ENCODE peak calls at places on chromosomes 3 and 15, in seven cellular contexts. One of them, this sample, is unnamed.

GRCh38 chr3:72520690-72521308 is 327.4 kb downstream of the SHQ1 start:
- DNase-seq in ovary: no peak
- DNase-seq in H1: no peak
- DNase-seq in breast epithelium: no peak
- DNase-seq in GM12878: no peak
- DNase-seq in IMR-90: peak; percentile 89
- DNase-seq in Peyer's patch: no peak
- DNase-seq in this sample: no peak

GRCh38 chr3:97409612-97410011 is 354.9 kb upstream of the ARL6 start:
- DNase-seq in H1: no peak
- DNase-seq in breast epithelium: no peak
- DNase-seq in ovary: no peak
- DNase-seq in IMR-90: no peak
- DNase-seq in GM12878: no peak
- DNase-seq in Peyer's patch: no peak
- DNase-seq in this sample: no peak

GRCh38 chr15:86178845-86179244 is 99.2 kb downstream of the AGBL1 start:
- DNase-seq in breast epithelium: no peak
- DNase-seq in IMR-90: no peak
- DNase-seq in Peyer's patch: no peak
- DNase-seq in GM12878: no peak
- DNase-seq in H1: no peak
- DNase-seq in ovary: no peak
- DNase-seq in this sample: no peak

GRCh38 chr15:41982133-41982930 is 10.0 kb upstream of the EHD4 start:
- DNase-seq in breast epithelium: no peak
- DNase-seq in ovary: no peak
- DNase-seq in Peyer's patch: peak; percentile 28
- DNase-seq in GM12878: no peak
- DNase-seq in IMR-90: peak; percentile 10
- DNase-seq in H1: no peak
- DNase-seq in this sample: peak; percentile 33

GRCh38 chr3:153927107-153927506 is 194.1 kb upstream of the ARHGEF26 start:
- DNase-seq in IMR-90: peak; percentile 60
- DNase-seq in GM12878: peak; percentile 2
- DNase-seq in ovary: no peak
- DNase-seq in H1: no peak
- DNase-seq in Peyer's patch: no peak
- DNase-seq in breast epithelium: no peak
- DNase-seq in this sample: no peak

GRCh38 chr15:40803688-40804087 is 3.2 kb upstream of the ZFYVE19 start:
- DNase-seq in ovary: no peak
- DNase-seq in H1: no peak
- DNase-seq in breast epithelium: no peak
- DNase-seq in IMR-90: no peak
- DNase-seq in GM12878: no peak
- DNase-seq in Peyer's patch: no peak
- DNase-seq in this sample: no peak

GRCh38 chr3:169150874-169151273 is 512.6 kb downstream of the MECOM start:
- DNase-seq in ovary: no peak
- DNase-seq in GM12878: no peak
- DNase-seq in IMR-90: peak; percentile 3
- DNase-seq in H1: no peak
- DNase-seq in Peyer's patch: no peak
- DNase-seq in breast epithelium: no peak
- DNase-seq in this sample: no peak

GRCh38 chr3:42704136-42704841 is 1.7 kb upstream of the HHATL start:
- DNase-seq in ovary: peak; percentile 8
- DNase-seq in H1: no peak
- DNase-seq in Peyer's patch: peak; percentile 27
- DNase-seq in IMR-90: no peak
- DNase-seq in GM12878: no peak
- DNase-seq in breast epithelium: no peak
- DNase-seq in this sample: no peak

GRCh38 chr3:106635271-106635670 is 742.0 kb upstream of the CCDC54 start:
- DNase-seq in GM12878: no peak
- DNase-seq in ovary: no peak
- DNase-seq in breast epithelium: no peak
- DNase-seq in IMR-90: peak; percentile 91
- DNase-seq in H1: no peak
- DNase-seq in Peyer's patch: no peak
- DNase-seq in this sample: no peak

GRCh38 chr3:11477286-11477935 is 166.3 kb downstream of the VGLL4 start:
- DNase-seq in Peyer's patch: no peak
- DNase-seq in GM12878: no peak
- DNase-seq in IMR-90: peak; percentile 96
- DNase-seq in H1: no peak
- DNase-seq in breast epithelium: no peak
- DNase-seq in ovary: peak; percentile 45
- DNase-seq in this sample: no peak

GRCh38 chr15:96359772-96360498 is 29.4 kb downstream of the NR2F2 start:
- DNase-seq in ovary: peak; percentile 75
- DNase-seq in GM12878: no peak
- DNase-seq in Peyer's patch: no peak
- DNase-seq in breast epithelium: no peak
- DNase-seq in IMR-90: no peak
- DNase-seq in H1: no peak
- DNase-seq in this sample: no peak

GRCh38 chr15:73691398-73691797 is 7.2 kb downstream of the CD276 start:
- DNase-seq in IMR-90: peak; percentile 77
- DNase-seq in ovary: peak; percentile 66
- DNase-seq in breast epithelium: no peak
- DNase-seq in H1: no peak
- DNase-seq in GM12878: no peak
- DNase-seq in Peyer's patch: peak; percentile 71
- DNase-seq in this sample: no peak

GRCh38 chr3:69085543-69086132 is 901 bp downstream of the ARL6IP5 start:
- DNase-seq in breast epithelium: no peak
- DNase-seq in IMR-90: no peak
- DNase-seq in Peyer's patch: peak; percentile 61
- DNase-seq in GM12878: no peak
- DNase-seq in ovary: peak; percentile 26
- DNase-seq in H1: no peak
- DNase-seq in this sample: peak; percentile 64

GRCh38 chr3:137012097-137012501 is 54.3 kb downstream of the IL20RB start:
- DNase-seq in ovary: no peak
- DNase-seq in H1: no peak
- DNase-seq in Peyer's patch: no peak
- DNase-seq in GM12878: no peak
- DNase-seq in breast epithelium: no peak
- DNase-seq in IMR-90: peak; percentile 71
- DNase-seq in this sample: no peak

GRCh38 chr3:4977001-4977888 is 2.0 kb upstream of the BHLHE40 start:
- DNase-seq in breast epithelium: peak; percentile 62
- DNase-seq in GM12878: peak; percentile 89
- DNase-seq in ovary: peak; percentile 88
- DNase-seq in H1: no peak
- DNase-seq in IMR-90: peak; percentile 84
- DNase-seq in Peyer's patch: peak; percentile 89
- DNase-seq in this sample: peak; percentile 91

GRCh38 chr15:79283252-79284048 is 928 bp downstream of the ANKRD34C start:
- DNase-seq in Peyer's patch: no peak
- DNase-seq in H1: no peak
- DNase-seq in IMR-90: peak; percentile 21
- DNase-seq in breast epithelium: no peak
- DNase-seq in ovary: no peak
- DNase-seq in GM12878: no peak
- DNase-seq in this sample: peak; percentile 62

GRCh38 chr3:139534992-139535879 is 4.3 kb downstream of the RBP1 start:
- DNase-seq in GM12878: no peak
- DNase-seq in Peyer's patch: peak; percentile 47
- DNase-seq in H1: no peak
- DNase-seq in breast epithelium: peak; percentile 19
- DNase-seq in ovary: peak; percentile 84
- DNase-seq in IMR-90: peak; percentile 79
- DNase-seq in this sample: peak; percentile 73

GRCh38 chr3:127065138-127065427 is 82.2 kb downstream of the PLXNA1 start:
- DNase-seq in Peyer's patch: no peak
- DNase-seq in H1: no peak
- DNase-seq in IMR-90: no peak
- DNase-seq in breast epithelium: no peak
- DNase-seq in ovary: no peak
- DNase-seq in GM12878: no peak
- DNase-seq in this sample: no peak

GRCh38 chr3:187185759-187186158 is 11.5 kb upstream of the RTP1 start:
- DNase-seq in breast epithelium: no peak
- DNase-seq in IMR-90: no peak
- DNase-seq in Peyer's patch: no peak
- DNase-seq in ovary: no peak
- DNase-seq in GM12878: no peak
- DNase-seq in H1: peak; percentile 68
- DNase-seq in this sample: no peak

GRCh38 chr3:43649365-43649968 is 27.7 kb upstream of the ANO10 start:
- DNase-seq in IMR-90: no peak
- DNase-seq in Peyer's patch: no peak
- DNase-seq in ovary: no peak
- DNase-seq in H1: no peak
- DNase-seq in GM12878: no peak
- DNase-seq in breast epithelium: no peak
- DNase-seq in this sample: no peak

GRCh38 chr15:89171136-89172072 is 50.0 kb downstream of the RLBP1 start:
- DNase-seq in IMR-90: peak; percentile 36
- DNase-seq in breast epithelium: no peak
- DNase-seq in GM12878: no peak
- DNase-seq in ovary: peak; percentile 32
- DNase-seq in Peyer's patch: peak; percentile 66
- DNase-seq in H1: peak; percentile 44
- DNase-seq in this sample: no peak

GRCh38 chr15:90497374-90497773 is 32.3 kb upstream of the CRTC3 start:
- DNase-seq in H1: no peak
- DNase-seq in GM12878: no peak
- DNase-seq in Peyer's patch: no peak
- DNase-seq in IMR-90: no peak
- DNase-seq in breast epithelium: no peak
- DNase-seq in ovary: no peak
- DNase-seq in this sample: no peak

GRCh38 chr3:120090422-120090821 is 3.8 kb downstream of the GSK3B start:
- DNase-seq in breast epithelium: no peak
- DNase-seq in H1: no peak
- DNase-seq in GM12878: no peak
- DNase-seq in ovary: no peak
- DNase-seq in Peyer's patch: no peak
- DNase-seq in IMR-90: no peak
- DNase-seq in this sample: no peak

GRCh38 chr15:51687565-51687964 is 6.3 kb downstream of the SCG3 start:
- DNase-seq in ovary: no peak
- DNase-seq in breast epithelium: no peak
- DNase-seq in IMR-90: no peak
- DNase-seq in H1: no peak
- DNase-seq in Peyer's patch: no peak
- DNase-seq in GM12878: no peak
- DNase-seq in this sample: no peak

GRCh38 chr15:71294636-71295241 is 179.5 kb downstream of the THSD4 start:
- DNase-seq in ovary: no peak
- DNase-seq in Peyer's patch: peak; percentile 81
- DNase-seq in breast epithelium: no peak
- DNase-seq in GM12878: no peak
- DNase-seq in IMR-90: peak; percentile 91
- DNase-seq in H1: no peak
- DNase-seq in this sample: peak; percentile 86

GRCh38 chr3:62117903-62118548 is 255.3 kb downstream of the FEZF2 start:
- DNase-seq in Peyer's patch: no peak
- DNase-seq in IMR-90: no peak
- DNase-seq in ovary: no peak
- DNase-seq in breast epithelium: no peak
- DNase-seq in GM12878: no peak
- DNase-seq in H1: no peak
- DNase-seq in this sample: no peak

GRCh38 chr15:41930221-41930866 is 36.5 kb upstream of the SPTBN5 start:
- DNase-seq in Peyer's patch: peak; percentile 86
- DNase-seq in GM12878: peak; percentile 17
- DNase-seq in breast epithelium: no peak
- DNase-seq in H1: no peak
- DNase-seq in IMR-90: peak; percentile 97
- DNase-seq in ovary: no peak
- DNase-seq in this sample: no peak

GRCh38 chr15:51227967-51228783 is 110.2 kb downstream of the CYP19A1 start:
- DNase-seq in breast epithelium: no peak
- DNase-seq in GM12878: peak; percentile 76
- DNase-seq in ovary: no peak
- DNase-seq in IMR-90: peak; percentile 89
- DNase-seq in H1: peak; percentile 7
- DNase-seq in Peyer's patch: no peak
- DNase-seq in this sample: no peak

GRCh38 chr3:2772803-2773202 is 337.4 kb downstream of the IL5RA start:
- DNase-seq in IMR-90: no peak
- DNase-seq in Peyer's patch: no peak
- DNase-seq in H1: no peak
- DNase-seq in breast epithelium: no peak
- DNase-seq in ovary: no peak
- DNase-seq in GM12878: no peak
- DNase-seq in this sample: no peak
- TF ChIP-seq POLR2A in IMR-90: no peak
- TF ChIP-seq POLR2A in Peyer's patch: no peak
- TF ChIP-seq POLR2A in H1: no peak
- TF ChIP-seq POLR2A in breast epithelium: no peak
- TF ChIP-seq POLR2A in ovary: no peak
- TF ChIP-seq POLR2A in GM12878: no peak
- TF ChIP-seq POLR2A in this sample: no peak

GRCh38 chr3:158097571-158098553 is 8.4 kb downstream of the SHOX2 start:
- DNase-seq in breast epithelium: no peak
- DNase-seq in IMR-90: peak; percentile 57
- DNase-seq in H1: peak; percentile 85
- DNase-seq in GM12878: peak; percentile 54
- DNase-seq in ovary: no peak
- DNase-seq in Peyer's patch: peak; percentile 88
- DNase-seq in this sample: peak; percentile 85
- H3K27ac ChIP-seq in breast epithelium: no peak overlapping the region
- H3K27ac ChIP-seq in IMR-90: no peak overlapping the region
- H3K27ac ChIP-seq in H1: no peak overlapping the region
- H3K27ac ChIP-seq in GM12878: no peak overlapping the region
- H3K27ac ChIP-seq in ovary: no peak overlapping the region
- H3K27ac ChIP-seq in Peyer's patch: no peak overlapping the region
- H3K27ac ChIP-seq in this sample: no peak overlapping the region

GRCh38 chr3:173111321-173111720 is 29.7 kb downstream of the SPATA16 start:
- DNase-seq in ovary: no peak
- DNase-seq in GM12878: no peak
- DNase-seq in Peyer's patch: no peak
- DNase-seq in breast epithelium: no peak
- DNase-seq in IMR-90: no peak
- DNase-seq in H1: no peak
- DNase-seq in this sample: no peak

GRCh38 chr3:173103469-173103868 is 37.6 kb downstream of the SPATA16 start:
- DNase-seq in ovary: no peak
- DNase-seq in H1: no peak
- DNase-seq in GM12878: no peak
- DNase-seq in Peyer's patch: no peak
- DNase-seq in breast epithelium: no peak
- DNase-seq in IMR-90: no peak
- DNase-seq in this sample: no peak

GRCh38 chr3:173109143-173109542 is 31.9 kb downstream of the SPATA16 start:
- DNase-seq in IMR-90: no peak
- DNase-seq in H1: no peak
- DNase-seq in GM12878: no peak
- DNase-seq in Peyer's patch: no peak
- DNase-seq in breast epithelium: no peak
- DNase-seq in ovary: no peak
- DNase-seq in this sample: no peak
- H3K27me3 ChIP-seq in IMR-90: no peaks in the 10 kb centered on the region
- H3K27me3 ChIP-seq in H1: no peaks in the 10 kb centered on the region
- H3K27me3 ChIP-seq in GM12878: no peaks in the 10 kb centered on the region
- H3K27me3 ChIP-seq in Peyer's patch: no peaks in the 10 kb centered on the region
- H3K27me3 ChIP-seq in breast epithelium: no peaks in the 10 kb centered on the region
- H3K27me3 ChIP-seq in ovary: no peaks in the 10 kb centered on the region
- H3K27me3 ChIP-seq in this sample: no peaks in the 10 kb centered on the region

GRCh38 chr3:134487406-134487805 is 1.5 kb downstream of the CEP63 start:
- DNase-seq in breast epithelium: no peak
- DNase-seq in ovary: no peak
- DNase-seq in Peyer's patch: no peak
- DNase-seq in GM12878: no peak
- DNase-seq in H1: no peak
- DNase-seq in IMR-90: no peak
- DNase-seq in this sample: no peak
- TF ChIP-seq POLR2A in breast epithelium: no peak
- TF ChIP-seq POLR2A in ovary: no peak
- TF ChIP-seq POLR2A in Peyer's patch: no peak
- TF ChIP-seq POLR2A in GM12878: no peak
- TF ChIP-seq POLR2A in H1: no peak
- TF ChIP-seq POLR2A in IMR-90: peak; percentile 13
- TF ChIP-seq POLR2A in this sample: no peak